ENCODE peak calls at places on chromosomes 1 and 21, in eight cellular contexts. C, K, T, L, V, J, E and B are unnamed samples.
A peak's percentile ranks its signal among the peaks of the same experiment; 100 is the strongest.

GRCh38 chr1:19309123-19309813 is 2.7 kb downstream of the AKR7A2 start:
- DNase-seq in C (no peak), K (no peak), T (no peak), L (no peak), V (peak; percentile 83), J (no peak), E (peak; percentile 49), B (no peak)

GRCh38 chr1:17966341-17966740 is 141.3 kb upstream of the IGSF21 start:
- DNase-seq in C (no peak), K (no peak), T (no peak), L (no peak), V (no peak), J (no peak), E (no peak), B (no peak)

GRCh38 chr1:89149229-89149628 is 23.3 kb upstream of the GBP2 start:
- DNase-seq in C (no peak), K (no peak), T (peak; percentile 71), L (no peak), V (peak; percentile 44), J (no peak), E (no peak), B (no peak)

GRCh38 chr1:22876359-22877111 is 96.1 kb downstream of the LACTBL1 start:
- DNase-seq in C (no peak), K (no peak), T (peak; percentile 70), L (no peak), V (peak; percentile 60), J (no peak), E (no peak), B (no peak)

GRCh38 chr21:39104911-39105310 is 78.3 kb downstream of the PSMG1 start:
- DNase-seq in C (no peak), K (no peak), T (peak; percentile 37), L (no peak), V (no peak), J (no peak), E (no peak), B (no peak)

GRCh38 chr1:8019229-8019620 is 6.9 kb downstream of the ERRFI1 start:
- DNase-seq in C (no peak), K (no peak), T (no peak), L (no peak), V (no peak), J (no peak), E (no peak), B (no peak)

GRCh38 chr21:32653326-32653901 is 41.2 kb upstream of the CFAP298 start:
- DNase-seq in C (no peak), K (no peak), T (peak; percentile 69), L (peak; percentile 24), V (peak; percentile 42), J (peak; percentile 72), E (no peak), B (no peak)

GRCh38 chr1:111565079-111565478 is 54.5 kb upstream of the RAP1A start:
- DNase-seq in C (no peak), K (no peak), T (no peak), L (no peak), V (peak; percentile 98), J (no peak), E (no peak), B (peak; percentile 61)

GRCh38 chr1:10179751-10180150 is 30.6 kb upstream of the KIF1B start:
- DNase-seq in C (no peak), K (no peak), T (no peak), L (no peak), V (no peak), J (no peak), E (no peak), B (no peak)

GRCh38 chr1:221310180-221310579 is 430.9 kb downstream of the HLX start:
- DNase-seq in C (no peak), K (no peak), T (peak; percentile 84), L (no peak), V (no peak), J (no peak), E (no peak), B (no peak)

GRCh38 chr21:34844033-34844923 is 175.5 kb downstream of the CLIC6 start:
- DNase-seq in C (peak; percentile 86), K (no peak), T (peak; percentile 46), L (no peak), V (peak; percentile 62), J (no peak), E (no peak), B (no peak)

GRCh38 chr1:167454929-167455785 is 63.2 kb downstream of the CD247 start:
- DNase-seq in C (peak; percentile 65), K (no peak), T (peak; percentile 85), L (no peak), V (peak; percentile 28), J (peak; percentile 87), E (no peak), B (no peak)

GRCh38 chr1:203161703-203162102 is 13.9 kb downstream of the MYBPH start:
- DNase-seq in C (no peak), K (no peak), T (no peak), L (no peak), V (no peak), J (no peak), E (no peak), B (no peak)

GRCh38 chr21:42542196-42542595 is 28.5 kb downstream of the SLC37A1 start:
- DNase-seq in C (no peak), K (no peak), T (no peak), L (no peak), V (no peak), J (no peak), E (no peak), B (no peak)

GRCh38 chr1:168121314-168122029 is 15.3 kb downstream of the GPR161 start:
- DNase-seq in C (peak; percentile 61), K (peak; percentile 59), T (no peak), L (no peak), V (peak; percentile 84), J (no peak), E (no peak), B (peak; percentile 75)

GRCh38 chr1:54105736-54106269 is 47.0 kb downstream of the CDCP2 start:
- DNase-seq in C (no peak), K (no peak), T (no peak), L (no peak), V (no peak), J (no peak), E (no peak), B (no peak)

GRCh38 chr21:19256934-19257660 is 853.5 kb upstream of the TMPRSS15 start:
- DNase-seq in C (no peak), K (no peak), T (peak; percentile 48), L (no peak), V (no peak), J (no peak), E (no peak), B (no peak)

GRCh38 chr1:193283026-193283425 is 96.6 kb upstream of the B3GALT2 start:
- DNase-seq in C (no peak), K (no peak), T (peak; percentile 69), L (no peak), V (peak; percentile 43), J (no peak), E (no peak), B (no peak)

GRCh38 chr1:224106568-224107281 is 7.2 kb upstream of the FBXO28 start:
- DNase-seq in C (no peak), K (peak; percentile 69), T (peak; percentile 73), L (peak; percentile 27), V (peak; percentile 59), J (peak; percentile 51), E (no peak), B (no peak)

GRCh38 chr1:25971882-25972180 is 26.0 kb downstream of the PAFAH2 start:
- DNase-seq in C (no peak), K (no peak), T (no peak), L (no peak), V (no peak), J (no peak), E (no peak), B (no peak)

GRCh38 chr1:237269938-237270337 is 228.0 kb downstream of the RYR2 start:
- DNase-seq in C (no peak), K (no peak), T (no peak), L (no peak), V (no peak), J (no peak), E (no peak), B (no peak)
- H3K4me3 ChIP-seq in C (no peak overlapping the region), K (no peak overlapping the region), T (no peak overlapping the region), L (no peak overlapping the region), V (no peak overlapping the region), J (no peak overlapping the region), E (no peak overlapping the region), B (no peak overlapping the region)

GRCh38 chr1:213564215-213564659 is 423.5 kb upstream of the PROX1 start:
- DNase-seq in C (no peak), K (no peak), T (peak; percentile 63), L (no peak), V (peak; percentile 7), J (no peak), E (no peak), B (no peak)
- TF ChIP-seq CTCF in C (no peak), K (peak; percentile 42), T (peak; percentile 90), L (peak; percentile 20), V (peak; percentile 26), J (no peak), E (no peak), B (no peak)

DNA sequence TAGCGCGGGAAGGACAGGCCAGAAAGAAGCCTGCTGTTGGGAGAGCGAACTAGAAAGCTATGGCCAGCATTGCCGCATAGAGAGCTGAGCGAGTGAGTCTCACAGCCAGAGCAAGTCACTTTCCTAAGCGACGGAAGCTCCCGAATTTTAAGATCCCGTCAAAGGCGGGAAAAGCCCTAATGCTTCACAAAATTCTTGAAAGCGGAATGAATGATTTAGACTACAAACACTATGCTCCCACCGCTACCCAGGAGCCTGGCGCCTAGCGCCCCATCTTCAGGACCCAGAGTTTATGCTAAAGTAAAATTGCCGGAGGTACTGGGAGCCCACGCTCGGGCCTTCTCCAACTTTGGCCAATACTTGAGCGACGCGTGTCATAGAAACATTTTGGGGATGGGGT is 409.9 kb upstream of the ESRRG start:
- DNase-seq in C (no peak), K (no peak), T (no peak), L (no peak), V (no peak), J (no peak), E (no peak), B (no peak)
- H3K4me3 ChIP-seq in C (no peak overlapping the region), K (no peak overlapping the region), T (no peak overlapping the region), L (no peak overlapping the region), V (no peak overlapping the region), J (no peak overlapping the region), E (no peak overlapping the region), B (no peak overlapping the region)

DNA sequence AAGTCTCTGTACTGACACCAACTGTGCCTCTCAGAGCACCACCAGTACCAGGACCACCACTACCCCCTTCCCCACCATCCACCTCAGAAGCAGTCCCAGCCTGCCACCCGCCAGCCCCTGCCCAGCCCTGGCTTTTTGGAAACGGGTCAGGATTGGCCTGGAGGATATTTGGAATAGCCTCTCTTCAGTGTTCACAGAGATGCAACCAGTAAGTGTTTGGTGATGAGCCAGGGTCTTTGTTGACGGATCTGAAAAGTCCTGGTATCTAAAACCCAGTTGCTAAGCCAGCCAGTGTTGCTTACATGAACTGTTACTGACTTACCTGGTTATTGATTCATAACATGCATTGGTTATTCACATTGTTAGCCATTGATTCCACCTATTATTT is 1.1 kb downstream of the C1orf56 start:
- DNase-seq in C (no peak), K (no peak), T (no peak), L (no peak), V (no peak), J (peak; percentile 86), E (no peak), B (no peak)
- TF ChIP-seq CTCF in C (no peak), K (peak; percentile 12), T (peak; percentile 7), L (peak; percentile 51), V (no peak), J (no peak), E (no peak), B (no peak)